ENCODE peak calls at places on chromosomes 3 and 15, in nine cellular contexts. V is spleen, K is psoas muscle, J is stomach, C is heart right ventricle, U is Peyer's patch, T is cardiac muscle cell, F is T-helper 17 cell, Q is AG04450. W is an unnamed sample. For H3K9me3, the result is how much of the 10 kb centered on the place peaks cover.

GRCh38 chr3:188819939-188820338 is 351.8 kb upstream of the TPRG1 start:
- DNase-seq in V (no peak), K (no peak), J (no peak), C (no peak), U (no peak), T (peak), F (no peak), Q (no peak), W (no peak)

GRCh38 chr3:13013994-13014754 is 59.1 kb downstream of the IQSEC1 start:
- DNase-seq in V (peak), K (no peak), J (no peak), C (no peak), U (no peak), T (no peak), F (no peak), Q (no peak), W (no peak)

GRCh38 chr3:170499562-170500156 is 81.0 kb downstream of the CLDN11 start:
- DNase-seq in V (no peak), K (peak), J (peak), C (no peak), U (peak), T (peak), F (no peak), Q (peak), W (no peak)

GRCh38 chr15:40702077-40702476 is 7.1 kb downstream of the RAD51 start:
- DNase-seq in V (no peak), K (no peak), J (no peak), C (no peak), U (no peak), T (peak), F (no peak), Q (no peak), W (no peak)

GRCh38 chr3:46713898-46714552 is 3.6 kb downstream of the PRSS50 start:
- DNase-seq in V (peak), K (peak), J (peak), C (peak), U (peak), T (no peak), F (no peak), Q (no peak), W (no peak)

GRCh38 chr15:45631831-45632230 is 3.0 kb upstream of the SQOR start:
- DNase-seq in V (no peak), K (no peak), J (no peak), C (no peak), U (no peak), T (no peak), F (no peak), Q (no peak), W (no peak)

GRCh38 chr15:76336254-76337046 is at the start of gene ISL2:
- DNase-seq in V (peak), K (no peak), J (peak), C (peak), U (peak), T (peak), F (peak), Q (peak), W (peak)

GRCh38 chr15:66415321-66415720 is 28.6 kb downstream of the MAP2K1 start:
- DNase-seq in V (no peak), K (no peak), J (no peak), C (no peak), U (no peak), T (no peak), F (no peak), Q (no peak), W (no peak)

GRCh38 chr3:176120507-176120906 is 1076.8 kb downstream of the TBL1XR1 start:
- DNase-seq in V (no peak), K (no peak), J (no peak), C (no peak), U (no peak), T (no peak), F (no peak), Q (no peak), W (no peak)

GRCh38 chr3:11532865-11533490 is 110.7 kb downstream of the VGLL4 start:
- DNase-seq in V (no peak), K (no peak), J (no peak), C (no peak), U (no peak), T (peak), F (no peak), Q (no peak), W (no peak)

GRCh38 chr3:157104928-157105652 is 54.9 kb downstream of the CCNL1 start:
- DNase-seq in V (no peak), K (no peak), J (no peak), C (no peak), U (no peak), T (no peak), F (no peak), Q (no peak), W (no peak)

GRCh38 chr3:188789201-188789600 is 382.6 kb upstream of the TPRG1 start:
- DNase-seq in V (no peak), K (no peak), J (no peak), C (no peak), U (no peak), T (no peak), F (no peak), Q (no peak), W (no peak)

GRCh38 chr3:19945405-19946290 is 1.2 kb upstream of the RAB5A start:
- DNase-seq in V (peak), K (no peak), J (no peak), C (no peak), U (peak), T (no peak), F (no peak), Q (no peak), W (no peak)

GRCh38 chr3:47247131-47248064 is 35.2 kb downstream of the KIF9 start:
- DNase-seq in V (no peak), K (no peak), J (no peak), C (no peak), U (no peak), T (no peak), F (no peak), Q (no peak), W (no peak)

GRCh38 chr3:9861201-9861600 is 17.4 kb upstream of the RPUSD3 start:
- DNase-seq in V (peak), K (no peak), J (no peak), C (no peak), U (no peak), T (no peak), F (no peak), Q (no peak), W (no peak)

GRCh38 chr3:72961766-72962165 is 34.8 kb upstream of the PPP4R2 start:
- DNase-seq in V (no peak), K (no peak), J (no peak), C (no peak), U (no peak), T (no peak), F (no peak), Q (no peak), W (no peak)

GRCh38 chr3:195802261-195802701 is 9.4 kb downstream of the MUC4 start:
- DNase-seq in V (peak), K (no peak), J (no peak), C (no peak), U (peak), T (no peak), F (no peak), Q (no peak), W (no peak)

GRCh38 chr3:16112910-16113504 is 61.5 kb upstream of the GALNT15 start:
- DNase-seq in V (no peak), K (no peak), J (no peak), C (no peak), U (no peak), T (peak), F (no peak), Q (no peak), W (peak)

GRCh38 chr3:102124301-102125158 is 275.2 kb downstream of the NFKBIZ start:
- DNase-seq in V (no peak), K (no peak), J (no peak), C (no peak), U (no peak), T (peak), F (no peak), Q (no peak), W (no peak)

GRCh38 chr3:150147776-150148175 is 177.1 kb upstream of the PFN2 start:
- DNase-seq in V (no peak), K (peak), J (no peak), C (no peak), U (no peak), T (peak), F (no peak), Q (peak), W (no peak)

GRCh38 chr3:140848675-140849074 is 93.0 kb upstream of the SLC25A36 start:
- DNase-seq in V (no peak), K (no peak), J (no peak), C (no peak), U (no peak), T (no peak), F (no peak), Q (no peak), W (no peak)

GRCh38 chr3:135965129-135965505 is 411 bp upstream of the PPP2R3A start:
- DNase-seq in V (no peak), K (no peak), J (no peak), C (no peak), U (no peak), T (no peak), F (no peak), Q (no peak), W (peak)

GRCh38 chr3:122305818-122306621 is 19.0 kb upstream of the CSTA start:
- DNase-seq in V (no peak), K (no peak), J (peak), C (no peak), U (peak), T (peak), F (no peak), Q (no peak), W (no peak)

GRCh38 chr3:58383904-58384303 is 49.7 kb downstream of the PDHB start:
- DNase-seq in V (no peak), K (no peak), J (no peak), C (no peak), U (no peak), T (peak), F (no peak), Q (peak), W (peak)

GRCh38 chr3:36511761-36512496 is 131.6 kb downstream of the STAC start:
- DNase-seq in V (no peak), K (no peak), J (no peak), C (no peak), U (no peak), T (no peak), F (no peak), Q (no peak), W (no peak)

GRCh38 chr3:78255403-78255802 is 1215.5 kb downstream of the ROBO2 start:
- DNase-seq in V (no peak), K (no peak), J (no peak), C (no peak), U (no peak), T (peak), F (no peak), Q (peak), W (no peak)

GRCh38 chr15:77579498-77580188 is 53.1 kb downstream of the LINGO1 start:
- DNase-seq in V (no peak), K (no peak), J (no peak), C (no peak), U (no peak), T (no peak), F (no peak), Q (no peak), W (no peak)

GRCh38 chr3:170130532-170130931 is 51.0 kb downstream of the PHC3 start:
- DNase-seq in V (no peak), K (no peak), J (no peak), C (no peak), U (no peak), T (peak), F (no peak), Q (no peak), W (no peak)

GRCh38 chr3:50254577-50255250 is 14.2 kb upstream of the SEMA3B start:
- DNase-seq in V (peak), K (peak), J (peak), C (peak), U (peak), T (peak), F (no peak), Q (no peak), W (no peak)

GRCh38 chr3:108983051-108983450 is 29.4 kb upstream of the GUCA1C start:
- DNase-seq in V (no peak), K (no peak), J (no peak), C (no peak), U (no peak), T (no peak), F (no peak), Q (no peak), W (no peak)

GRCh38 chr3:126197343-126197742 is 17.0 kb upstream of the ALDH1L1 start:
- DNase-seq in V (no peak), K (no peak), J (no peak), C (no peak), U (no peak), T (no peak), F (no peak), Q (no peak), W (no peak)
- H3K9me3 ChIP-seq in V (under half), K (under half), J (under half), C (under half), U (under half), T (under half), F (under half), Q (under half), W (under half)

DNA sequence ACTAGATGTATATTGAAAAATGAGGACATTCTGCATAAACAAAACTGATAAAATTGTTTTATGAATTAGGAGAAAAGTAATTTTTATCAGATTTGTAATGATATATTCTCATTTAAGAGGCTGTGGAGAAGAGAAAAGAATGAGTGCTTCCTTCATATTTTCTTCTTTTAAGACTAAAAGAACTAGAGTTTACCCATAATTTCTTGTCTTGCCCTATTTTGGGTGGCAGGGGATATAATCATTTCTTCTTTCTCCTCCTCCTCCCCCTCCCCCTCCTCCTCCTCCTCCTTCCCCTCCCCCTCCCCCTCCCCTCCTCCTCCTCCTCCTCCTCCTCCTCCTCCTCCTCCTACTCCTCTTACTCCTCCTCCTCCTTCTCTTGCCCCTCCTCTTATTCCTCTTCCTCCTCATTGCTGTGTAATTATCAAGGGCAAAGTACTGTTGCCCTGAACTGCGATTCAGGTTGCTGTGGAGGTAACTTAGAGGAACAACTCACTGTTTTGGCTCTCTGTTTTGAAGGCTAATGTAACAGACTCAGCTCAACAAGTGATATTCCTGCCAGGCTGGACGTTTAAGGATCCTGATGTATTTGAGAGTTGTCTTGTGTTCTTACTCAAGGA is 555.4 kb downstream of the AGBL1 start:
- DNase-seq in V (no peak), K (no peak), J (no peak), C (no peak), U (no peak), T (no peak), F (no peak), Q (no peak), W (no peak)
- H3K9me3 ChIP-seq in V (under half), K (under half), J (under half), C (under half), U (under half), T (under half), F (under half), Q (under half), W (under half)

GRCh38 chr15:26475554-26475953 is 297.3 kb downstream of the GABRB3 start:
- DNase-seq in V (no peak), K (no peak), J (no peak), C (no peak), U (no peak), T (no peak), F (no peak), Q (no peak), W (no peak)

GRCh38 chr15:26477044-26477443 is 295.8 kb downstream of the GABRB3 start:
- DNase-seq in V (no peak), K (no peak), J (no peak), C (no peak), U (no peak), T (no peak), F (no peak), Q (no peak), W (no peak)

DNA sequence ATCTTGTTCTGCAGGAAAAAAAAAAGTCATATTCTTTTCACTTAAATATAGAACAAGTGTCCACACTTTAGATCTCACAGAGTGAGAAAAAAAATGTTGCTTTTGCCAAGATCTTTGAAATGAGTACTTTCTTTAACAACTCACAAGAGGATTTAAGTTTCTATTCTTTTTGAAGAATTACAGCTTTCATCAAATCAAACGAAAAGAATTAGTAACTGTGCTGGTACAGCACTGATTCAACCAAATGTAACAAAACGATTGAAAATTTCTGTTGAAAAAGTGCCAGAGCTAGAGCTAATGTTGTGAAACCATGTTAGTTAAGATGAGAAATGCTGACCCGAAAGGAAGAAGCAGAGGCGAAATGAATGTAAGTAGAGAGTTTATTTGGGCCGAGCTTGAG is 300.2 kb downstream of the GABRB3 start:
- DNase-seq in V (no peak), K (no peak), J (no peak), C (no peak), U (no peak), T (no peak), F (no peak), Q (no peak), W (no peak)
- H3K9me3 ChIP-seq in V (under half), K (under half), J (under half), C (under half), U (under half), T (under half), F (under half), Q (under half), W (under half)

DNA sequence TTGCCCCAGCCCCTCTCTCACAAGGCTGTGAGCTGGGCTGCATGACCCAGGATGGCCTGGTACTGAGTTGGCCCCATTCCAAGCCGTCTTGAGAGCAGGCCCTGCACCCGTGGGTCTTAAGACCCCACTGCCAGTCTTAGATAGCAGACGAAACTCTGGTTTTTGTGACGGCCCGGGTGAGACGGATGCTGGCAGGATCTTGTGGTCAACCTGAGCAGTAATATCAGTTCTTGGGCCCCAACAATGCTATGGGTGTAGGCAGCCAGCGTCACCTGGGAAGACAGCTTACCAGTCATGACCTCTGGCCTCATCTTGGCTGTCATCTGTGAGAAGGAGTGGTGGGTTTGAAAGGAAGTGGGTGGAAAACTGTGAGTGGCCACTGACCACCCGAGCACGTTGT is 305.8 kb downstream of the ARRDC4 start:
- DNase-seq in V (no peak), K (no peak), J (no peak), C (no peak), U (no peak), T (no peak), F (no peak), Q (no peak), W (no peak)
- H3K9me3 ChIP-seq in V (under half), K (under half), J (under half), C (under half), U (under half), T (under half), F (under half), Q (under half), W (under half)

DNA sequence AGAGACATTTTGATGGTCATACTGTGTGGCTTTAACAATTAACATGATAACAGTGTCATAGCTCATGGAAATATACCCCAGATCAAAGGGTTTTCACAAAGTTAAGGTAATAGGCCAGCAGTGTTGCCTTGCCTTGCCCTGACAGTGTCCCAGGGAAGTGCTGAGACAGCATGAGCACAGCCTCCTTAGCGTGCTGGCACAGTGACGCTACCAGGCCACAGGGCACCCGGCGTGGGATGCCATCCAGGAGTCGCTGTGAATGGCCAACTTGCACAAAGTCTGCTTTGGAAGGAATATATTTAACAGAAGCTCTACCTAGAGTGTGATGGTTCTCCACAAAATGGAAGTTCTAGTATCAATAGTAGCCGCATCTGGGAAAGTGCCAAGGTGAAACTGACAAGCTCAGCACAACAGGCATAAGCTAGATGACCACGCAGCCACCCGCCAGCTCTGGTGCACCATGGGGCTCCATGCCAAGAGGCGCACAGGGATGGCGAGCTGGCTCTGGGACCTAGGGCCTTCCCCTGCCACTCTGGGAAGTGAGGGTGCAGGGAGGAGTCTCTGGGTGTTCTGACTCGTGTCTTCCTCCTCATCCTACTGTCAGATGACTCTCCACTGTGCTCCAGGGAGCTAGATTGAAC is 86.2 kb downstream of the GABRB3 start:
- DNase-seq in V (no peak), K (no peak), J (no peak), C (no peak), U (no peak), T (no peak), F (no peak), Q (no peak), W (no peak)
- H3K9me3 ChIP-seq in V (under half), K (under half), J (under half), C (under half), U (under half), T (under half), F (under half), Q (under half), W (under half)

GRCh38 chr3:6097021-6097420 is 763.9 kb upstream of the GRM7 start:
- DNase-seq in V (no peak), K (no peak), J (no peak), C (no peak), U (no peak), T (no peak), F (no peak), Q (no peak), W (no peak)
- H3K9me3 ChIP-seq in V (under half), K (under half), J (under half), C (under half), U (under half), T (under half), F (under half), Q (under half), W (under half)

W was measured in SJSA1.